ENCODE peak calls at places on chromosomes 16 and 17, in seven cellular contexts. One of them, this sample, is unnamed.
A peak's percentile ranks its signal among the peaks of the same experiment; 100 is the strongest.

GRCh38 chr17:59298512-59298911 is 32.9 kb upstream of the YPEL2 start:
- DNase-seq in HuH-7: no peak
- DNase-seq in esophagus squamous epithelium: no peak
- DNase-seq in NCI-H69: no peak
- DNase-seq in spleen: no peak
- DNase-seq in LHCN-M2: no peak
- DNase-seq in heart left ventricle: no peak
- DNase-seq in this sample: no peak

GRCh38 chr17:74523308-74523707 is 8.0 kb downstream of the CD300LB start:
- DNase-seq in NCI-H69: no peak
- DNase-seq in HuH-7: no peak
- DNase-seq in spleen: no peak
- DNase-seq in heart left ventricle: no peak
- DNase-seq in esophagus squamous epithelium: no peak
- DNase-seq in LHCN-M2: no peak
- DNase-seq in this sample: no peak

GRCh38 chr17:48149174-48150106 is 41.9 kb downstream of the SNX11 start:
- DNase-seq in spleen: no peak
- DNase-seq in NCI-H69: peak; percentile 98
- DNase-seq in HuH-7: no peak
- DNase-seq in esophagus squamous epithelium: no peak
- DNase-seq in LHCN-M2: no peak
- DNase-seq in heart left ventricle: no peak
- DNase-seq in this sample: no peak

GRCh38 chr16:27291722-27292240 is 22.0 kb upstream of the IL4R start:
- DNase-seq in HuH-7: no peak
- DNase-seq in heart left ventricle: no peak
- DNase-seq in spleen: no peak
- DNase-seq in NCI-H69: no peak
- DNase-seq in LHCN-M2: no peak
- DNase-seq in esophagus squamous epithelium: no peak
- DNase-seq in this sample: no peak

GRCh38 chr16:58506241-58507194 is 6.6 kb downstream of the NDRG4 start:
- DNase-seq in HuH-7: no peak
- DNase-seq in heart left ventricle: no peak
- DNase-seq in NCI-H69: no peak
- DNase-seq in LHCN-M2: no peak
- DNase-seq in spleen: peak; percentile 58
- DNase-seq in esophagus squamous epithelium: no peak
- DNase-seq in this sample: no peak

GRCh38 chr17:30379303-30380105 is 777 bp downstream of the CPD start:
- DNase-seq in esophagus squamous epithelium: no peak
- DNase-seq in NCI-H69: peak; percentile 59
- DNase-seq in HuH-7: peak; percentile 28
- DNase-seq in heart left ventricle: peak; percentile 29
- DNase-seq in spleen: peak; percentile 89
- DNase-seq in LHCN-M2: no peak
- DNase-seq in this sample: no peak

GRCh38 chr16:57016301-57016700 is 26.9 kb downstream of the NLRC5 start:
- DNase-seq in spleen: no peak
- DNase-seq in esophagus squamous epithelium: no peak
- DNase-seq in HuH-7: no peak
- DNase-seq in LHCN-M2: no peak
- DNase-seq in NCI-H69: no peak
- DNase-seq in heart left ventricle: no peak
- DNase-seq in this sample: no peak

GRCh38 chr17:8405499-8406016 is 7.9 kb upstream of the RNF222 start:
- DNase-seq in NCI-H69: no peak
- DNase-seq in heart left ventricle: no peak
- DNase-seq in esophagus squamous epithelium: no peak
- DNase-seq in LHCN-M2: no peak
- DNase-seq in spleen: no peak
- DNase-seq in HuH-7: no peak
- DNase-seq in this sample: no peak

GRCh38 chr16:881219-882097 is 80.9 kb upstream of the GNG13 start:
- DNase-seq in esophagus squamous epithelium: no peak
- DNase-seq in heart left ventricle: no peak
- DNase-seq in NCI-H69: no peak
- DNase-seq in HuH-7: no peak
- DNase-seq in spleen: peak; percentile 49
- DNase-seq in LHCN-M2: no peak
- DNase-seq in this sample: no peak

GRCh38 chr16:56792960-56793359 is 63.0 kb downstream of the NUP93 start:
- DNase-seq in HuH-7: no peak
- DNase-seq in LHCN-M2: no peak
- DNase-seq in esophagus squamous epithelium: no peak
- DNase-seq in spleen: no peak
- DNase-seq in heart left ventricle: no peak
- DNase-seq in NCI-H69: peak; percentile 93
- DNase-seq in this sample: no peak

GRCh38 chr17:66191607-66192377 is at the start of gene CEP112:
- DNase-seq in LHCN-M2: peak; percentile 75
- DNase-seq in spleen: peak; percentile 92
- DNase-seq in HuH-7: peak; percentile 94
- DNase-seq in esophagus squamous epithelium: no peak
- DNase-seq in NCI-H69: peak; percentile 95
- DNase-seq in heart left ventricle: peak; percentile 86
- DNase-seq in this sample: peak; percentile 63

GRCh38 chr16:2429771-2430663 is 770 bp downstream of the CCNF start:
- DNase-seq in esophagus squamous epithelium: no peak
- DNase-seq in spleen: peak; percentile 70
- DNase-seq in heart left ventricle: no peak
- DNase-seq in HuH-7: peak; percentile 40
- DNase-seq in LHCN-M2: no peak
- DNase-seq in NCI-H69: peak; percentile 57
- DNase-seq in this sample: no peak